ENCODE peak calls at places on chromosomes 1 and 21, in four cellular contexts. One of them, this sample, is unnamed.

GRCh38 chr1:19437911-19438310 is 47.4 kb downstream of the CAPZB start:
- DNase-seq in fibroblast of lung: no peak
- DNase-seq in Caco-2: no peak
- DNase-seq in BJ: no peak
- DNase-seq in this sample: no peak

GRCh38 chr21:16388911-16389515 is 659.2 kb downstream of the USP25 start:
- DNase-seq in Caco-2: no peak
- DNase-seq in BJ: no peak
- DNase-seq in fibroblast of lung: no peak
- DNase-seq in this sample: no peak

GRCh38 chr1:27557596-27558340 is 46.2 kb downstream of the AHDC1 start:
- DNase-seq in Caco-2: peak
- DNase-seq in fibroblast of lung: peak
- DNase-seq in BJ: no peak
- DNase-seq in this sample: no peak

GRCh38 chr21:46392921-46393320 is 65.8 kb upstream of the DIP2A start:
- DNase-seq in Caco-2: no peak
- DNase-seq in BJ: peak
- DNase-seq in fibroblast of lung: peak
- DNase-seq in this sample: peak

GRCh38 chr1:175871647-175872046 is 128.3 kb upstream of the TNR start:
- DNase-seq in fibroblast of lung: no peak
- DNase-seq in BJ: no peak
- DNase-seq in Caco-2: no peak
- DNase-seq in this sample: no peak

GRCh38 chr1:234519506-234519905 is 40.5 kb upstream of the TARBP1 start:
- DNase-seq in fibroblast of lung: no peak
- DNase-seq in BJ: no peak
- DNase-seq in Caco-2: no peak
- DNase-seq in this sample: no peak

GRCh38 chr1:61089338-61089737 is 7.0 kb downstream of the NFIA start:
- DNase-seq in BJ: no peak
- DNase-seq in Caco-2: no peak
- DNase-seq in fibroblast of lung: no peak
- DNase-seq in this sample: no peak

GRCh38 chr1:98053471-98054366 is 132.9 kb upstream of the DPYD start:
- DNase-seq in fibroblast of lung: peak
- DNase-seq in BJ: no peak
- DNase-seq in Caco-2: no peak
- DNase-seq in this sample: no peak

GRCh38 chr1:20071416-20071815 is 1.4 kb downstream of the PLA2G5 start:
- DNase-seq in BJ: no peak
- DNase-seq in Caco-2: no peak
- DNase-seq in fibroblast of lung: no peak
- DNase-seq in this sample: no peak

GRCh38 chr21:39666681-39667315 is 54.1 kb downstream of the B3GALT5 start:
- DNase-seq in BJ: no peak
- DNase-seq in Caco-2: no peak
- DNase-seq in fibroblast of lung: no peak
- DNase-seq in this sample: no peak

GRCh38 chr1:27643626-27644368 is 8.8 kb upstream of the FGR start:
- DNase-seq in BJ: no peak
- DNase-seq in Caco-2: no peak
- DNase-seq in fibroblast of lung: peak
- DNase-seq in this sample: no peak

GRCh38 chr1:231691618-231692259 is 65.1 kb downstream of the DISC1 start:
- DNase-seq in BJ: no peak
- DNase-seq in fibroblast of lung: peak
- DNase-seq in Caco-2: no peak
- DNase-seq in this sample: peak

GRCh38 chr1:48677306-48678287 is 99.1 kb downstream of the BEND5 start:
- DNase-seq in Caco-2: peak
- DNase-seq in BJ: no peak
- DNase-seq in fibroblast of lung: peak
- DNase-seq in this sample: peak

GRCh38 chr1:201379733-201380242 is 2.3 kb upstream of the TNNT2 start:
- DNase-seq in BJ: no peak
- DNase-seq in Caco-2: no peak
- DNase-seq in fibroblast of lung: no peak
- DNase-seq in this sample: no peak

GRCh38 chr1:6096243-6097116 is 50.8 kb downstream of the KCNAB2 start:
- DNase-seq in Caco-2: no peak
- DNase-seq in fibroblast of lung: no peak
- DNase-seq in BJ: no peak
- DNase-seq in this sample: no peak

GRCh38 chr1:220726634-220727033 is 21.5 kb upstream of the MTARC2 start:
- DNase-seq in BJ: no peak
- DNase-seq in fibroblast of lung: no peak
- DNase-seq in Caco-2: no peak
- DNase-seq in this sample: no peak
- TF ChIP-seq CTCF in BJ: peak
- TF ChIP-seq CTCF in fibroblast of lung: peak
- TF ChIP-seq CTCF in Caco-2: peak
- TF ChIP-seq CTCF in this sample: peak

GRCh38 chr1:154896811-154897286 is 26.8 kb upstream of the KCNN3 start:
- DNase-seq in fibroblast of lung: no peak
- DNase-seq in Caco-2: no peak
- DNase-seq in BJ: no peak
- DNase-seq in this sample: no peak
- TF ChIP-seq CTCF in fibroblast of lung: no peak
- TF ChIP-seq CTCF in Caco-2: no peak
- TF ChIP-seq CTCF in BJ: no peak
- TF ChIP-seq CTCF in this sample: no peak

DNA sequence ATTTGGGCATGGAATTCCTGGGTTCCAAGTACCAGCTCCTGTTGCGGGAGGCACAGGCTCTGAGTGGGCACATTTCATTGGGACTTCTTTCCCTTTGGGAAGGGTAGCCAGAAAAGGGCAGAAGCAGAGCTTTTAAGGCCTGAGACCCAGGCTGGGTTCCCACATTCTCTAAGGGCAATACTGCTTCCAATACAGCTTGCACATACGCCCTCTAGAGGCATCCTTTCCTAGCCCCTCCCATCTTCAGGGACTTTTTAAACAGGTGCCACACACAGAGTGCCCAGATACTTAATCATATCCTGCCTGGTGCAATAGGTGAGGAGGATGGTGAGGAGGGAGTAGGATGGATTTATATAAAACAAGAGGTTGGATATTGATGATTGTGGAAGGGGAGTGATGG is 5.7 kb downstream of the GPR88 start:
- DNase-seq in Caco-2: no peak
- DNase-seq in BJ: no peak
- DNase-seq in fibroblast of lung: no peak
- DNase-seq in this sample: no peak
- TF ChIP-seq CTCF in Caco-2: peak
- TF ChIP-seq CTCF in BJ: peak
- TF ChIP-seq CTCF in fibroblast of lung: peak
- TF ChIP-seq CTCF in this sample: no peak

GRCh38 chr1:76868154-76868882 is 1.0 kb downstream of the ST6GALNAC5 start:
- DNase-seq in fibroblast of lung: peak
- DNase-seq in BJ: no peak
- DNase-seq in Caco-2: no peak
- DNase-seq in this sample: no peak
- TF ChIP-seq CTCF in fibroblast of lung: peak
- TF ChIP-seq CTCF in BJ: peak
- TF ChIP-seq CTCF in Caco-2: no peak
- TF ChIP-seq CTCF in this sample: peak

GRCh38 chr1:24991242-24992037 is 61.4 kb upstream of the RUNX3 start:
- DNase-seq in BJ: no peak
- DNase-seq in Caco-2: no peak
- DNase-seq in fibroblast of lung: no peak
- DNase-seq in this sample: no peak
- TF ChIP-seq CTCF in BJ: no peak
- TF ChIP-seq CTCF in Caco-2: no peak
- TF ChIP-seq CTCF in fibroblast of lung: no peak
- TF ChIP-seq CTCF in this sample: no peak

DNA sequence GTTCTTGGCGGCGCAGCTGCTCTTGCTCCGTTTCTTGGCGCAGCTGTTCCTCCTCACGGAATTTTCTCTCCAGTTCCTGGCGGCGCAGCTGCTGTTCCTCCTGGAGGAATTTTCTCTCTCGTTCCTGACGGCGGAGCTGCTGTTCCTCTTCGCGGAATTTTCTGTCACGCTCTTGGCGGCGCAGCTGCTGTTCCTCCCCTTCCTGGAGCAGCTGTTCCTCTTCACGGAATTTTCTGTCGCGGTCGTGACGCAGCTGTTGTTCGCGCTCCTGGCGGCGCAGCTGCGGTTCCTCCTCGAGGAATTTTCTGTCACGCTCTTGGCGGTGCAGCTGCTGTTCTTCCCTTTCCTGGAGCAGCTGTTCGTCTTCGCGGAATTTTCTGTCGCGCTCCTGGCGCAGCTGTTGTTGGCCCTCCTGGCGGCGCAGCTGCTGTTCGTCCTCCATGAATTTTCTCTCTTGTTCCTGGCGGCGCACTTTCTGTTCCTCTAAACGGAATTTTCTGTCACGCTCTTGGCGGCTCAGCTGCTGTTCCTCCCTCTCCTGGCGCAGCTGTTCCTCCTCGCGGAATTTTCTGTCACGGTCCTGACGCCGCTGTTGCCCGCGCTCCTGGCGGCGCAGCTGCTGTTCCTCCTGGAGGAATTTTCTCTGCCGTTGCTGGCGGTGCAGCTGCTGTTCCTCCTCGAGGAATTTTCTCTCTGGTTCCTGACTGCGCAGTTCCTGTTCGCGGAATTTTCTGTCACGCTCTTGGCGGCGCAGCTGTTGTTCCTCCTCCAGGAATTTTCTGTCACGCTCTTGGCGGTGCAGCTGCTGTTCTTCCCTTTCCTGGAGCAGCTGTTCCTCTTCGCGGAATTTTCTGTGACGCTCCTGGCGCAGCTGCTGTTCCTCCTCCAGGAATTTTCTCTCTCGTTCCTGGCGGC is 7.0 kb downstream of the TCHH start:
- DNase-seq in Caco-2: peak
- DNase-seq in BJ: no peak
- DNase-seq in fibroblast of lung: peak
- DNase-seq in this sample: no peak
- TF ChIP-seq CTCF in Caco-2: peak
- TF ChIP-seq CTCF in BJ: no peak
- TF ChIP-seq CTCF in fibroblast of lung: no peak
- TF ChIP-seq CTCF in this sample: no peak

GRCh38 chr1:2548068-2548589 is 8.0 kb upstream of the TNFRSF14 start:
- DNase-seq in BJ: no peak
- DNase-seq in Caco-2: peak
- DNase-seq in fibroblast of lung: peak
- DNase-seq in this sample: no peak

GRCh38 chr1:2546515-2547209 is 9.5 kb upstream of the TNFRSF14 start:
- DNase-seq in BJ: no peak
- DNase-seq in fibroblast of lung: peak
- DNase-seq in Caco-2: peak
- DNase-seq in this sample: no peak

GRCh38 chr1:2544875-2545638 is 11.1 kb upstream of the TNFRSF14 start:
- DNase-seq in fibroblast of lung: no peak
- DNase-seq in BJ: no peak
- DNase-seq in Caco-2: no peak
- DNase-seq in this sample: no peak

GRCh38 chr1:2545754-2546514 is 10.2 kb upstream of the TNFRSF14 start:
- DNase-seq in Caco-2: peak
- DNase-seq in BJ: no peak
- DNase-seq in fibroblast of lung: peak
- DNase-seq in this sample: no peak

GRCh38 chr1:2547210-2548067 is 8.7 kb upstream of the TNFRSF14 start:
- DNase-seq in BJ: no peak
- DNase-seq in fibroblast of lung: no peak
- DNase-seq in Caco-2: no peak
- DNase-seq in this sample: no peak
- TF ChIP-seq CTCF in BJ: no peak
- TF ChIP-seq CTCF in fibroblast of lung: no peak
- TF ChIP-seq CTCF in Caco-2: no peak
- TF ChIP-seq CTCF in this sample: no peak

GRCh38 chr21:34242973-34243372 is 120.8 kb upstream of the KCNE2 start:
- DNase-seq in Caco-2: no peak
- DNase-seq in BJ: no peak
- DNase-seq in fibroblast of lung: no peak
- DNase-seq in this sample: no peak

DNA sequence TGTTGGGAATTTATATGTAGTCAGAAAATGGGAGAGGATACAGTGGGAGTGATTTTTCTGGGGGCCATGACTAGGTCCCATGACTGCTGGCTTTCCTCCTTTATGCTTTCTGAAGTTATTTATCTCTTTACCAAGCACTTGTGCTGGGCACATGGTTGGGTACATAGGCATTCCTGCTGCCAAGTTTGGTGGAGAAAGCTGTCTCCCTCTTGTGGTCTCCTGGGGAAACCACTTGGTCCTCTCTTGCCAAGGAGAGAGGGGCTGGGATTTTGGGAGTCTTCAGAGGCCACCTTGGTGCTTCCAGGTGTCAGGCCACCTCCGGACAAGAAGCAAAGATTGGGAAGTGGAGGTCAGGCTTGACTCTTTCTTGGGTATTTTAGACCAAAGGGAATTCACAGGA is 120.2 kb upstream of the KCNE2 start:
- DNase-seq in fibroblast of lung: peak
- DNase-seq in Caco-2: no peak
- DNase-seq in BJ: no peak
- DNase-seq in this sample: no peak
- TF ChIP-seq CTCF in fibroblast of lung: peak
- TF ChIP-seq CTCF in Caco-2: peak
- TF ChIP-seq CTCF in BJ: peak
- TF ChIP-seq CTCF in this sample: peak

DNA sequence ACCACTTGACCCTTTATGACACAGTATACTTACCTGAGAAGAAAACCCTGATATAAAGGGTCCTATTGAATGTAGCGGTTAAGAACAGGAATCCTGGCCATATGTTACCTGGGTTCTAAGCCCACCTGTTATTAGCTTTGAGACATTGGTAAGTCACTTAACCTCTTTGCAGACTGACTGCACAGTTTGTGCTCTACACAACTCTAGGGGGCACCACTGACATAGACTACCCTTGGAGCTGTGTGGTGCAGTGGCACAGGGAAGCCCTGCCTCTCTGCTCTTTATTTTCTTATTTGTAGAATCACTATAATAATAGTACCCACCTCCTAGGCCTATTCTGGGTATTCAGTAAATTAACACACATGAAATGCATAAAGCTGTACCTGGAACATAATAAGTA is 165.6 kb downstream of the C1orf94 start:
- DNase-seq in Caco-2: no peak
- DNase-seq in BJ: no peak
- DNase-seq in fibroblast of lung: no peak
- DNase-seq in this sample: no peak
- TF ChIP-seq CTCF in Caco-2: no peak
- TF ChIP-seq CTCF in BJ: no peak
- TF ChIP-seq CTCF in fibroblast of lung: no peak
- TF ChIP-seq CTCF in this sample: no peak